ENCODE peak calls at places on chromosomes 2 and 18, in ten cellular contexts. Y is aorta; P is HepG2; L is GM12878; Q is right cardiac atrium; H is Panc1; W is CD4-positive, CD25-positive, alpha-beta regulatory T cell; G is heart right ventricle; C is CD8-positive, alpha-beta T cell; F is RWPE2. T is an unnamed sample. For H3K27me3, the result is how much of the 10 kb centered on the place peaks cover.

GRCh38 chr2:70670626-70671025 is 97.4 kb downstream of the ADD2 start:
- ATAC-seq in Y (no peak), P (no peak), L (no peak), Q (no peak), H (no peak), W (no peak), G (no peak), C (no peak), F (no peak), T (no peak)

GRCh38 chr2:39124770-39125075 is 3.9 kb upstream of the SOS1 start:
- ATAC-seq in Y (peak), P (peak), L (peak), Q (peak), H (no peak), W (no peak), G (peak), C (peak), F (no peak), T (no peak)

GRCh38 chr2:85852979-85853498 is 35.8 kb downstream of the ST3GAL5 start:
- ATAC-seq in Y (no peak), P (peak), L (peak), Q (peak), H (no peak), W (peak), G (peak), C (peak), F (no peak), T (no peak)

GRCh38 chr2:74391209-74391579 is 11.1 kb upstream of the DCTN1 start:
- ATAC-seq in Y (peak), P (peak), L (no peak), Q (no peak), H (peak), W (peak), G (peak), C (peak), F (peak), T (peak)

GRCh38 chr2:227479865-227480475 is 8.0 kb downstream of the AGFG1 start:
- ATAC-seq in Y (no peak), P (peak), L (peak), Q (peak), H (peak), W (peak), G (peak), C (peak), F (peak), T (no peak)

GRCh38 chr2:215845839-215846586 is 167.3 kb downstream of the MREG start:
- ATAC-seq in Y (no peak), P (no peak), L (peak), Q (no peak), H (no peak), W (no peak), G (no peak), C (no peak), F (no peak), T (peak)

GRCh38 chr2:111716901-111717635 is 166.9 kb downstream of the ANAPC1 start:
- ATAC-seq in Y (no peak), P (peak), L (no peak), Q (no peak), H (peak), W (no peak), G (no peak), C (no peak), F (no peak), T (no peak)

GRCh38 chr2:76749858-76750257 is 772.3 kb downstream of the LRRTM4 start:
- ATAC-seq in Y (no peak), P (no peak), L (no peak), Q (no peak), H (no peak), W (no peak), G (no peak), C (no peak), F (no peak), T (no peak)

GRCh38 chr2:18701981-18702380 is 112.6 kb upstream of the NT5C1B start:
- ATAC-seq in Y (no peak), P (no peak), L (no peak), Q (no peak), H (no peak), W (no peak), G (no peak), C (no peak), F (peak), T (no peak)

GRCh38 chr2:143148757-143149156 is 19.5 kb downstream of the ARHGAP15 start:
- ATAC-seq in Y (no peak), P (no peak), L (peak), Q (no peak), H (no peak), W (no peak), G (no peak), C (peak), F (no peak), T (no peak)

GRCh38 chr18:75697493-75697892 is 270.0 kb upstream of the SMIM21 start:
- ATAC-seq in Y (no peak), P (no peak), L (no peak), Q (no peak), H (no peak), W (no peak), G (no peak), C (no peak), F (no peak), T (no peak)

GRCh38 chr2:190649798-190650390 is 1.0 kb downstream of the NAB1 start:
- ATAC-seq in Y (no peak), P (peak), L (peak), Q (no peak), H (peak), W (no peak), G (no peak), C (no peak), F (peak), T (no peak)

GRCh38 chr2:230974096-230974913 is 21.6 kb upstream of the SPATA3 start:
- ATAC-seq in Y (no peak), P (no peak), L (peak), Q (no peak), H (no peak), W (peak), G (no peak), C (peak), F (peak), T (no peak)

GRCh38 chr2:223008936-223009335 is 43.1 kb upstream of the KCNE4 start:
- ATAC-seq in Y (no peak), P (no peak), L (no peak), Q (no peak), H (no peak), W (no peak), G (no peak), C (no peak), F (no peak), T (no peak)

GRCh38 chr2:122795763-122796162 is 1040.3 kb downstream of the TSN start:
- ATAC-seq in Y (no peak), P (no peak), L (no peak), Q (no peak), H (no peak), W (no peak), G (no peak), C (no peak), F (no peak), T (no peak)

GRCh38 chr2:31660165-31660564 is 79.4 kb upstream of the SRD5A2 start:
- ATAC-seq in Y (no peak), P (no peak), L (no peak), Q (no peak), H (no peak), W (no peak), G (no peak), C (no peak), F (peak), T (no peak)

GRCh38 chr2:225052703-225053102 is 10.4 kb upstream of the DOCK10 start:
- ATAC-seq in Y (no peak), P (no peak), L (peak), Q (no peak), H (no peak), W (peak), G (no peak), C (peak), F (no peak), T (no peak)

GRCh38 chr2:239259603-239260298 is 141.1 kb downstream of the HDAC4 start:
- ATAC-seq in Y (no peak), P (no peak), L (peak), Q (no peak), H (peak), W (peak), G (peak), C (peak), F (no peak), T (no peak)

GRCh38 chr2:179302764-179303561 is 38.3 kb upstream of the SESTD1 start:
- ATAC-seq in Y (no peak), P (peak), L (no peak), Q (no peak), H (no peak), W (no peak), G (no peak), C (no peak), F (no peak), T (no peak)

GRCh38 chr2:37895135-37895534 is 30.0 kb upstream of the RMDN2 start:
- ATAC-seq in Y (no peak), P (no peak), L (no peak), Q (no peak), H (no peak), W (no peak), G (no peak), C (no peak), F (no peak), T (no peak)

GRCh38 chr2:222761888-222762287 is 90.4 kb downstream of the MOGAT1 start:
- ATAC-seq in Y (no peak), P (no peak), L (no peak), Q (no peak), H (no peak), W (no peak), G (no peak), C (no peak), F (no peak), T (no peak)

GRCh38 chr2:26861610-26862224 is 13.8 kb downstream of the DPYSL5 start:
- ATAC-seq in Y (peak), P (no peak), L (no peak), Q (peak), H (no peak), W (no peak), G (peak), C (no peak), F (no peak), T (peak)
- H3K27me3 ChIP-seq in Y (under half), P (under half), L (under half), Q (under half), H (under half), W (under half), G (under half), C (under half), F (under half), T (half or more)

DNA sequence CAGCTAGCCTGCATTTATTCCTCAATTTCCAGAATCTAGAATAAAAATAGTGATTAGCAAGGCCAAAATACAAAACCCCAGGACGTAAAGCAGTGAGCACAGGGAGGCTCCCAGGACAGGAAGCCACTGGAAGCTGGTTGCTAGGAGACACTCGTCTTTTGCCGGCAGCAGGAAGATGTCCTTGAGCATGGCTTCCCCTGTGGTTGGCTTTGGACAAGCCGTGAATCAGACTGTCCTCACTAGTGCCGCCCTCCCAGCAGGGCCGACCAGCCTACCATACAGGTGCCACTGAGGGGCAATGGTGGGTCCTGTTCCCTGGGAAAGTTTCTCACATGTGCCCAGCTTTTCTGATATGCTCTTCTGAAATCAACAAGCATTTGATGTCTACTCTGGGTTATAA is 374.5 kb downstream of the MTX2 start:
- ATAC-seq in Y (peak), P (peak), L (no peak), Q (peak), H (no peak), W (no peak), G (no peak), C (no peak), F (no peak), T (no peak)
- H3K27me3 ChIP-seq in Y (under half), P (half or more), L (under half), Q (under half), H (under half), W (under half), G (half or more), C (under half), F (under half), T (half or more)

GRCh38 chr18:7141287-7141686 is 23.7 kb upstream of the LAMA1 start:
- ATAC-seq in Y (no peak), P (no peak), L (no peak), Q (no peak), H (no peak), W (no peak), G (no peak), C (no peak), F (no peak), T (no peak)

DNA sequence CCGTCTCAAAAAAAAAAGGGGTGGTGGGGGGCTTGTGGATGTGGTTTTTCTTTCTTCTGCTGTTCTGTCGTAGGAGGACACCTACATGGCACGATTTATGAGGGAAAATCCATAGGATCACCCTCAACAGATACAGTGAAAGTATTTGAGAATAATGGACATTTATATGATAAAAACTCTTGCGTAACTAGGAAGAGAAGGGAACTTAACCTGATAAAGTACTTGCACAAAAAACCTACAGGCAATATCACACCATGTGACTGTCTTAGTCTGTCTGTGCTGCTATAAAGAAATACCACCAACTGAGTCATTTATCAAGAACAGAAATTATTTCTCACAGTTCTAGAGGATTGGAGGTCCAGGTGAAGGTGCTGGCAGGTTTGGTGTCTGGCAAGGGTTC is 21.8 kb upstream of the LAMA1 start:
- ATAC-seq in Y (no peak), P (no peak), L (no peak), Q (no peak), H (no peak), W (no peak), G (no peak), C (no peak), F (no peak), T (no peak)
- H3K27me3 ChIP-seq in Y (under half), P (under half), L (under half), Q (under half), H (under half), W (under half), G (under half), C (under half), F (under half), T (under half)

DNA sequence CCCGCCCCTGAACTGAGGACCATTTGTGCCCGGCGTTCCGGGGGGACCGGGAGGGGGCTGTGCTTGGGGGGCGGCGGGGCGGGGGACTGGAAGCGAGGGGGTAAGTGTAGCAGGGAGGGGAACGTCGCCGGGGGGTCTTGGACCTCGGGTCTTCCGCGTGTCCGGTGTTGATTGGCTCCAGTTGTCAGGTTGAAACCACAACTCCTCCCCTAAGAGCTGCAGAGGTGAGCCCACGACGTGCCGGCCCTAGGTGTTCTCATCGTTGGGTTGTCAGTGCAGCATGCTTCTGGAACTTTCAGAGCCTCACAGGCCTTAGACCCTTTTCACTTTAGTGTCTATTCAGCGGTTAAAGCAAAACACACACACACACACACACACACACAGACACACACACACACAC is 6.6 kb upstream of the DLX2 start:
- ATAC-seq in Y (no peak), P (peak), L (no peak), Q (no peak), H (no peak), W (no peak), G (no peak), C (no peak), F (no peak), T (no peak)
- H3K27me3 ChIP-seq in Y (under half), P (under half), L (under half), Q (under half), H (under half), W (under half), G (half or more), C (under half), F (under half), T (half or more)

DNA sequence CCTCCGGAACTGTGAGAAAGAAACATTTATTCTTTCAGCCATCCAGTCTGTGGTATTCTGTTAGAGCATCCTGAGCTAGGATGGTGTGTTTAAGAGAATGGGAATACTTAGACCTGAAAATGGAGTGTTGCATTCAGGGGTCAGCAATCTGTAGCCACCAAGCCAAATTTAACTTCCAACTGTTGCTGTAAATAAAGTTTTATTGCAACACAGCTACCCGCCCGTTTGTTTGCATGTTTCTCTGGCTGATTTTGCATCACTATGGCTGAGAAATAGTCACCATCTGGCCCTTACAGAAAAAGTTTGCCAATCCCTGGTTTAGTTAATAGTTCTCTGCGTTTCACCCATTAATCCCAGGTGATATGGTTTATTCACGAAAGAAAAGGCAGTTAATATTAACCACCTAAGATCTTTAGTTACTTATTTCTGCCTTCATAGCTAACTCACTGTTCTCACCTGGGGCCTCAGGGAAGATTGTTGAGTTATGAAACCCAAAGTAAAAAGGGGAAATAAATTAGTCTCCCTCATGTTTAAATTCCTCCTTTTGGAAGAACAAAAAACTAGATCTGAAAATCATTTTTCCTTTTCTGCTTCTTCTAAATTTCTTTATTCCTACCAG is 9.5 kb upstream of the CYS1 start:
- ATAC-seq in Y (no peak), P (no peak), L (peak), Q (no peak), H (no peak), W (no peak), G (no peak), C (no peak), F (no peak), T (no peak)
- H3K27me3 ChIP-seq in Y (under half), P (under half), L (under half), Q (under half), H (under half), W (under half), G (under half), C (under half), F (under half), T (under half)

GRCh38 chr2:136411946-136412345 is 294.0 kb upstream of the CXCR4 start:
- ATAC-seq in Y (no peak), P (no peak), L (no peak), Q (no peak), H (no peak), W (no peak), G (no peak), C (no peak), F (no peak), T (no peak)
- H3K27me3 ChIP-seq in Y (under half), P (under half), L (under half), Q (under half), H (under half), W (under half), G (under half), C (under half), F (under half), T (under half)

GRCh38 chr2:195677290-195677689 is 20.3 kb downstream of the SLC39A10 start:
- ATAC-seq in Y (no peak), P (no peak), L (no peak), Q (no peak), H (no peak), W (no peak), G (no peak), C (no peak), F (no peak), T (no peak)

GRCh38 chr2:195683174-195683573 is 26.1 kb downstream of the SLC39A10 start:
- ATAC-seq in Y (no peak), P (no peak), L (no peak), Q (no peak), H (no peak), W (no peak), G (no peak), C (no peak), F (peak), T (no peak)

GRCh38 chr2:195677884-195678283 is 20.9 kb downstream of the SLC39A10 start:
- ATAC-seq in Y (no peak), P (no peak), L (no peak), Q (no peak), H (no peak), W (no peak), G (no peak), C (no peak), F (no peak), T (no peak)

GRCh38 chr2:195686564-195686963 is 29.5 kb downstream of the SLC39A10 start:
- ATAC-seq in Y (no peak), P (no peak), L (peak), Q (no peak), H (no peak), W (no peak), G (no peak), C (no peak), F (no peak), T (no peak)

GRCh38 chr2:195682077-195682476 is 25.1 kb downstream of the SLC39A10 start:
- ATAC-seq in Y (no peak), P (no peak), L (no peak), Q (no peak), H (no peak), W (no peak), G (no peak), C (no peak), F (no peak), T (no peak)
- H3K27me3 ChIP-seq in Y (under half), P (under half), L (under half), Q (under half), H (under half), W (under half), G (under half), C (under half), F (under half), T (under half)